ENCODE peak calls at places on chromosomes 12 and 14, in seven cellular contexts. E is H9, Z is fibroblast of pulmonary artery, I is ascending aorta, T is kidney epithelial cell, U is ovary, J is PC-9. Q is an unnamed sample.

GRCh38 chr12:50309950-50310349 is 26.6 kb upstream of the LIMA1 start:
- DNase-seq in Z (no peak), E (no peak), J (no peak), U (no peak), T (no peak), I (no peak), Q (no peak)

GRCh38 chr12:43728117-43728516 is 30.5 kb downstream of the PUS7L start:
- DNase-seq in U (no peak), Z (peak), T (no peak), E (no peak), J (no peak), I (no peak), Q (no peak)

GRCh38 chr12:13099910-13100609 is 3.4 kb downstream of the GSG1 start:
- DNase-seq in U (no peak), Z (no peak), J (no peak), I (no peak), E (no peak), T (no peak), Q (no peak)

GRCh38 chr12:89597770-89598169 is 71.9 kb upstream of the POC1B start:
- DNase-seq in U (no peak), Z (no peak), J (no peak), E (no peak), T (no peak), I (no peak), Q (no peak)

GRCh38 chr12:87806310-87806709 is 222.9 kb downstream of the C12orf50 start:
- DNase-seq in U (no peak), T (no peak), Z (no peak), E (no peak), I (no peak), J (no peak), Q (peak)

GRCh38 chr12:6606331-6607131 is 648 bp downstream of the CHD4 start:
- DNase-seq in E (peak), J (peak), U (peak), Z (peak), I (peak), T (no peak), Q (peak)

GRCh38 chr14:104098272-104099095 is 13.0 kb downstream of the ASPG start:
- DNase-seq in E (no peak), I (no peak), Z (no peak), U (no peak), T (no peak), J (no peak), Q (no peak)

GRCh38 chr14:22314183-22314820 is 274.7 kb downstream of the DAD1 start:
- DNase-seq in E (peak), J (no peak), Z (peak), U (no peak), I (no peak), T (no peak), Q (peak)

GRCh38 chr14:77406086-77406485 is 17.2 kb downstream of the NOXRED1 start:
- DNase-seq in I (no peak), J (no peak), T (no peak), E (no peak), Z (no peak), U (no peak), Q (no peak)

GRCh38 chr12:125272252-125272980 is 207.2 kb downstream of the AACS start:
- DNase-seq in Z (no peak), T (no peak), I (no peak), J (no peak), E (no peak), U (no peak), Q (no peak)

GRCh38 chr14:89430271-89430620 is 13.2 kb upstream of the FOXN3 start:
- DNase-seq in Z (no peak), I (no peak), U (no peak), J (no peak), E (no peak), T (no peak), Q (no peak)

GRCh38 chr14:38721822-38722431 is 381.1 kb downstream of the SEC23A start:
- DNase-seq in E (peak), T (no peak), Z (peak), J (no peak), U (no peak), I (no peak), Q (peak)

GRCh38 chr12:111393700-111394275 is 11.9 kb upstream of the SH2B3 start:
- DNase-seq in Z (no peak), T (no peak), I (peak), E (no peak), U (no peak), J (peak), Q (no peak)

GRCh38 chr12:3600039-3600720 is 109.2 kb downstream of the PRMT8 start:
- DNase-seq in J (no peak), Z (no peak), T (no peak), I (no peak), U (no peak), E (peak), Q (no peak)

GRCh38 chr14:92711976-92712653 is 36.3 kb downstream of the LGMN start:
- DNase-seq in J (no peak), E (no peak), T (no peak), I (no peak), U (no peak), Z (no peak), Q (no peak)

GRCh38 chr14:103846569-103847438 is 571 bp downstream of the PPP1R13B start:
- DNase-seq in I (no peak), J (no peak), T (no peak), E (peak), U (peak), Z (no peak), Q (no peak)

GRCh38 chr14:88866305-88866704 is 41.9 kb downstream of the TTC8 start:
- DNase-seq in I (no peak), E (no peak), Z (no peak), U (no peak), T (no peak), J (no peak), Q (no peak)

GRCh38 chr12:121089813-121090430 is 42.8 kb upstream of the P2RX7 start:
- DNase-seq in J (no peak), I (no peak), T (no peak), U (no peak), E (no peak), Z (no peak), Q (no peak)
- TF ChIP-seq CTCF in J (no peak), I (no peak), T (no peak), U (no peak), E (no peak), Z (no peak), Q (no peak)

GRCh38 chr14:78576437-78577166 is 406.4 kb downstream of the NRXN3 start:
- DNase-seq in T (no peak), I (no peak), J (no peak), E (no peak), U (no peak), Z (no peak), Q (no peak)
- TF ChIP-seq CTCF in T (no peak), I (no peak), J (no peak), E (no peak), U (no peak), Z (no peak), Q (no peak)

DNA sequence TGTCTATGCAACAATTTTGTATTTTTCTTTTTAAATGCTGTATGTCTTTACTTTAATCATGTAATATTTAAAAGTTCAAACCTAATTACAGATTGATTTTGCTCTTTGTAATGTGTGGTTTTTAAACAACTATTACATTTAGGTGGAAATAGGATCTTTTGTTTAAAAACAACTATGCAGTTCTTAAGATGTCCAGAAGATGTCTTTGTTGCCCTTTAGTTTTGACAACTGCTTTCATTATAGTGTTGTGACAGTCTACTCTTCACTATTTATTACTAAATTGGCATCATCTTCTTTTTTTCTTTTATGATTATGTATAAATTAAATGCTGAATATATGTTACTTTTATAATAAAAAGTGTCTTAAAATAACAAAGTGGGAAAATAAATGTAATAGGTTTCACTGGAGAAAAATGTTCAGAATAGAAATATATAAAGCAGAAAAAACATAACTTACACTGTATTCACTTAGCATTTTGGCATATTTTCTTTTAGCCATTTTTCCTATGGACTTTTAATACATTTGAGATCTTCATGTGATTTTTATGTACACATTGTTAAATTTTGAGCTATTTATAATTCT is 27.1 kb upstream of the PCNX4 start:
- DNase-seq in Z (peak), I (no peak), T (no peak), E (no peak), J (no peak), U (no peak), Q (peak)
- TF ChIP-seq CTCF in Z (peak), I (peak), T (peak), E (peak), J (peak), U (no peak), Q (peak)

GRCh38 chr12:69291278-69291593 is 51.9 kb downstream of the CPSF6 start:
- DNase-seq in U (no peak), I (no peak), E (no peak), Z (no peak), T (no peak), J (no peak), Q (no peak)
- TF ChIP-seq CTCF in U (no peak), I (no peak), E (no peak), Z (no peak), T (no peak), J (peak), Q (peak)

GRCh38 chr12:77323778-77324415 is 258.5 kb upstream of the E2F7 start:
- DNase-seq in J (no peak), U (no peak), E (no peak), I (no peak), T (no peak), Z (no peak), Q (no peak)

GRCh38 chr12:77328326-77328725 is 263.0 kb upstream of the E2F7 start:
- DNase-seq in Z (no peak), J (no peak), U (no peak), I (no peak), E (no peak), T (no peak), Q (no peak)

GRCh38 chr12:77324416-77324762 is 259.0 kb upstream of the E2F7 start:
- DNase-seq in J (no peak), T (no peak), E (no peak), U (no peak), Z (no peak), I (no peak), Q (no peak)

GRCh38 chr12:77325505-77325904 is 260.1 kb upstream of the E2F7 start:
- DNase-seq in T (no peak), E (peak), J (no peak), U (peak), I (no peak), Z (no peak), Q (no peak)

DNA sequence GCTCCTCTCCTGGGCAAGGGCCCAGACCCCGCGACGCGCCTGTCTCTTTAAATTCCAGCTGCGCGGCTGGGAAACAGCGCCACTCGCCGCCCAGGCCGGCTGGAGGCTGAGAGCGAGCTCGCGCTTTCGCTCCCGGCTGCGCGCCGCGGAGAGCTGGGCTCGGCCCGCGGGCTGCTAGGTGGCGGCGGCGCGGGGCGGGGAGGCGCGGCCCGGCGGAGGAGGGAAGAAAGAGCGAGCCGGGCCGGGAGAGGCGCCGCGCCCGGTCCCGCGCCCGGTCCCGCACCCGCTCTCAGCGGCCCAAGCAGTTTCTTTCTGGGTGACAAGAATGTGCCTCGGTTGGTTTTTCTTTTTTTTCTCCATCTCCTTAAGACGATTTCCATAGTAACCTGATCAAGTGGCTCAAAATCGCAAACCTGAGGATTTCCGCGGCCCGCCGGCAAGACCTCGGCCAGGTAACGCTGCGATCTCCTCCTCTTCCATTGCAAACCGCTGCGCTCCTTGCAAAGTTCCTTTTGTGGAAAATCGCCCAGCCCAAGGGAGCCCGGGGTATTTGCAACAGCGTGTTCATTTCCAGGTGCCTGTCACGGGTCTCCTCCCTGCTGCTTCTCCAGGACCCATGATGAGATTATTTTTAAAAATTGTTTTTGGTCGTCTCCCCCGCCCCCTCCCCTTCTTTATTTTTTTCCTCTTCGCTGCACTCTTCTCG is 259.5 kb upstream of the E2F7 start:
- DNase-seq in T (no peak), E (peak), U (peak), Z (peak), J (no peak), I (no peak), Q (peak)
- TF ChIP-seq CTCF in T (peak), E (peak), U (peak), Z (peak), J (peak), I (peak), Q (peak)

GRCh38 chr14:79548836-79549235 is 662.5 kb downstream of the DIO2 start:
- DNase-seq in T (no peak), U (no peak), E (no peak), I (no peak), J (no peak), Z (no peak), Q (no peak)
- TF ChIP-seq CTCF in T (no peak), U (no peak), E (no peak), I (no peak), J (no peak), Z (no peak), Q (no peak)

GRCh38 chr14:54174437-54174836 is 217.8 kb upstream of the BMP4 start:
- DNase-seq in I (no peak), Z (no peak), U (no peak), E (no peak), J (no peak), T (no peak), Q (no peak)

GRCh38 chr14:54175298-54175942 is 218.8 kb upstream of the BMP4 start:
- DNase-seq in E (peak), I (no peak), Z (peak), J (peak), T (no peak), U (peak), Q (peak)

GRCh38 chr14:54172114-54172513 is 215.5 kb upstream of the BMP4 start:
- DNase-seq in I (no peak), J (no peak), E (no peak), Z (no peak), T (no peak), U (no peak), Q (no peak)

GRCh38 chr14:54172562-54172961 is 215.9 kb upstream of the BMP4 start:
- DNase-seq in U (no peak), Z (no peak), E (no peak), I (no peak), J (no peak), T (no peak), Q (no peak)

GRCh38 chr14:54173782-54174181 is 217.2 kb upstream of the BMP4 start:
- DNase-seq in U (no peak), J (peak), T (no peak), E (no peak), I (no peak), Z (no peak), Q (no peak)
- TF ChIP-seq CTCF in U (no peak), J (no peak), T (no peak), E (no peak), I (no peak), Z (no peak), Q (no peak)

Q was measured in A549.